ENCODE peak calls at places on chromosomes 5 and 9, in four cellular contexts. C is stimulated activated CD4-positive, alpha-beta T cell treated with anti-CD3 and anti-CD28 coated beads, Interleukin-12 subunit alpha, Interleukin-12 subunit beta, amount 100 ng/mL, for 4 hours; Q is stimulated activated naive B cell treated with anti-CD40 and anti-IgM and Interleukin-4, amounts not matched to agents 10 μg/mL and 1 μg/mL and 100 μg/mL, for 72 hours; D is lower leg skin. A is an unnamed sample.

GRCh38 chr5:20291766-20292165 is 303.8 kb upstream of the CDH18 start:
- DNase-seq in C (no peak), D (no peak), Q (no peak), A (no peak)

GRCh38 chr9:13181652-13182051 is 97.8 kb downstream of the MPDZ start:
- DNase-seq in C (no peak), Q (no peak), D (no peak), A (peak)

GRCh38 chr5:117088176-117088575 is 513.6 kb upstream of the SEMA6A start:
- DNase-seq in C (no peak), D (no peak), Q (no peak), A (no peak)

GRCh38 chr5:179542170-179542569 is 8.2 kb upstream of the RUFY1 start:
- DNase-seq in C (no peak), D (no peak), Q (no peak), A (no peak)

GRCh38 chr5:1966461-1966860 is 83.7 kb upstream of the IRX4 start:
- DNase-seq in C (no peak), Q (no peak), D (peak), A (no peak)

GRCh38 chr5:53424691-53425597 is 55.5 kb upstream of the FST start:
- DNase-seq in D (no peak), C (no peak), Q (no peak), A (peak)

GRCh38 chr9:133708770-133709611 is 29.2 kb downstream of the SARDH start:
- DNase-seq in C (peak), Q (no peak), D (no peak), A (no peak)

GRCh38 chr5:143534764-143535159 is 131.3 kb upstream of the NR3C1 start:
- DNase-seq in D (no peak), Q (no peak), C (no peak), A (no peak)

A was measured in GM23248.